ENCODE peak calls at places on chromosomes 1 and 21, in five cellular contexts. J is dorsolateral prefrontal cortex; Y is T-helper 1 cell; V is ovary; X is stimulated activated CD8-positive, alpha-beta memory T cell treated with anti-CD3 and anti-CD28 coated beads, Interleukin-15, amount 100 ng/mL, for 24 hours. T is an unnamed sample.

GRCh38 chr1:240055978-240056772 is 35.5 kb upstream of the FMN2 start:
- DNase-seq in J (no peak), X (no peak), Y (no peak), V (no peak), T (no peak)

GRCh38 chr1:170819781-170820180 is 115.6 kb upstream of the MROH9 start:
- DNase-seq in V (no peak), J (no peak), Y (no peak), X (no peak), T (no peak)

GRCh38 chr21:23936224-23936623 is 1671.1 kb downstream of the MRPL39 start:
- DNase-seq in X (no peak), J (no peak), Y (no peak), V (no peak), T (no peak)

GRCh38 chr1:24362982-24363614 is 43.9 kb downstream of the GRHL3 start:
- DNase-seq in V (no peak), X (no peak), Y (no peak), J (no peak), T (peak)

GRCh38 chr1:93506140-93506539 is 58.2 kb downstream of the FNBP1L start:
- DNase-seq in Y (no peak), X (no peak), J (no peak), V (no peak), T (no peak)

GRCh38 chr1:206905295-206906164 is 8.3 kb downstream of the IL24 start:
- DNase-seq in V (no peak), X (no peak), J (no peak), Y (no peak), T (peak)

GRCh38 chr1:227944931-227945890 is 2.5 kb downstream of the WNT9A start:
- DNase-seq in V (no peak), Y (no peak), J (no peak), X (no peak), T (no peak)

GRCh38 chr1:1539310-1540014 is 962 bp downstream of the TMEM240 start:
- DNase-seq in Y (no peak), J (peak), V (peak), X (no peak), T (no peak)

GRCh38 chr1:1567831-1568380 is 6.8 kb downstream of the SSU72 start:
- DNase-seq in J (no peak), X (no peak), Y (no peak), V (no peak), T (no peak)

GRCh38 chr21:41625428-41625827 is 117.5 kb upstream of the TMPRSS2 start:
- DNase-seq in J (no peak), V (no peak), Y (no peak), X (no peak), T (no peak)

GRCh38 chr1:3000671-3001470 is 20.4 kb upstream of the ACTRT2 start:
- DNase-seq in J (no peak), X (no peak), Y (no peak), V (no peak), T (no peak)

GRCh38 chr1:152107289-152107983 is 7.8 kb downstream of the TCHH start:
- DNase-seq in J (no peak), Y (no peak), X (no peak), V (no peak), T (no peak)

GRCh38 chr1:51636765-51637522 is 20.1 kb downstream of the OSBPL9 start:
- DNase-seq in Y (no peak), J (no peak), V (peak), X (no peak), T (peak)

GRCh38 chr1:56968878-56969495 is 3.2 kb upstream of the C8B start:
- DNase-seq in J (no peak), Y (no peak), X (no peak), V (no peak), T (peak)

GRCh38 chr1:39722495-39722894 is 16.2 kb upstream of the PPIE start:
- DNase-seq in X (no peak), Y (no peak), V (no peak), J (no peak), T (peak)

GRCh38 chr21:32140212-32141008 is 138.4 kb downstream of the MIS18A start:
- DNase-seq in X (no peak), Y (no peak), V (no peak), J (no peak), T (no peak)

GRCh38 chr1:110870721-110871388 is 2.1 kb upstream of the CD53 start:
- DNase-seq in J (no peak), Y (no peak), V (no peak), X (no peak), T (no peak)

GRCh38 chr1:167808690-167809089 is 86.9 kb downstream of the MPZL1 start:
- DNase-seq in Y (no peak), J (no peak), V (no peak), X (no peak), T (no peak)

GRCh38 chr1:114340906-114341698 is 169.9 kb downstream of the TRIM33 start:
- DNase-seq in X (no peak), V (no peak), J (no peak), Y (no peak), T (no peak)

GRCh38 chr1:201949491-201949890 is 3.1 kb upstream of the LMOD1 start:
- DNase-seq in J (no peak), X (no peak), V (no peak), Y (no peak), T (no peak)

GRCh38 chr21:25573409-25574206 is 33.7 kb downstream of the MRPL39 start:
- DNase-seq in Y (no peak), J (no peak), V (no peak), X (no peak), T (peak)

GRCh38 chr21:29718081-29718815 is 221.5 kb downstream of the GRIK1 start:
- DNase-seq in J (no peak), V (no peak), X (no peak), Y (no peak), T (peak)

GRCh38 chr1:229410692-229411433 is 23.0 kb downstream of the ACTA1 start:
- DNase-seq in Y (no peak), J (peak), X (no peak), V (peak), T (peak)

GRCh38 chr1:164641353-164641730 is 82.4 kb downstream of the PBX1 start:
- DNase-seq in X (no peak), J (no peak), V (no peak), Y (no peak), T (no peak)

GRCh38 chr1:101219919-101220695 is 16.7 kb upstream of the S1PR1 start:
- DNase-seq in Y (no peak), X (no peak), V (no peak), J (no peak), T (no peak)

GRCh38 chr1:63662846-63663245 is 69.6 kb downstream of the PGM1 start:
- DNase-seq in X (no peak), Y (no peak), J (no peak), V (no peak), T (peak)

GRCh38 chr1:160519542-160520435 is 3.3 kb downstream of the SLAMF6 start:
- DNase-seq in Y (no peak), J (no peak), X (no peak), V (no peak), T (peak)

GRCh38 chr21:31117046-31117916 is 79.0 kb upstream of the KRTAP19-8 start:
- DNase-seq in Y (no peak), J (no peak), X (no peak), V (no peak), T (peak)

GRCh38 chr1:93344886-93345632 is 648 bp upstream of the DR1 start:
- DNase-seq in Y (no peak), X (no peak), J (no peak), V (no peak), T (peak)

GRCh38 chr1:65175171-65176070 is 27.4 kb downstream of the AK4 start:
- DNase-seq in V (no peak), Y (no peak), X (no peak), J (peak), T (no peak)

GRCh38 chr21:14533555-14534400 is 12.3 kb downstream of the SAMSN1 start:
- DNase-seq in X (no peak), Y (no peak), J (no peak), V (no peak), T (peak)

T was measured in bronchial epithelial cell.